ENCODE peak calls at places on chromosome 6, in five cellular contexts. N, E, I, O and Q are unnamed samples.

GRCh38 chr6:72078096-72078495 is 191.7 kb downstream of the RIMS1 start:
- DNase-seq in N (no peak), E (no peak), I (no peak), O (no peak), Q (no peak)

GRCh38 chr6:152952866-152953509 is 29.9 kb downstream of the FBXO5 start:
- DNase-seq in N (no peak), E (peak; percentile 16), I (peak; percentile 34), O (no peak), Q (peak; percentile 71)

GRCh38 chr6:37007340-37008043 is 2.0 kb downstream of the FGD2 start:
- DNase-seq in N (no peak), E (no peak), I (peak; percentile 55), O (peak; percentile 65), Q (peak; percentile 15)

GRCh38 chr6:168054663-168055560 is 24.1 kb downstream of the FRMD1 start:
- DNase-seq in N (no peak), E (no peak), I (no peak), O (no peak), Q (peak; percentile 7)

GRCh38 chr6:156862711-156863110 is 85.5 kb downstream of the ARID1B start:
- DNase-seq in N (no peak), E (no peak), I (no peak), O (no peak), Q (no peak)

GRCh38 chr6:42100029-42100901 is 42.2 kb downstream of the C6orf132 start:
- DNase-seq in N (no peak), E (no peak), I (no peak), O (no peak), Q (peak; percentile 79)

GRCh38 chr6:121748376-121748775 is 312.9 kb downstream of the GJA1 start:
- DNase-seq in N (no peak), E (no peak), I (no peak), O (no peak), Q (peak; percentile 90)

GRCh38 chr6:121616411-121616810 is 181.0 kb downstream of the GJA1 start:
- DNase-seq in N (no peak), E (no peak), I (no peak), O (no peak), Q (no peak)

GRCh38 chr6:157267109-157267611 is 56.2 kb downstream of the TMEM242 start:
- DNase-seq in N (no peak), E (no peak), I (no peak), O (no peak), Q (no peak)

GRCh38 chr6:139539852-139540251 is 165.4 kb upstream of the CITED2 start:
- DNase-seq in N (no peak), E (peak; percentile 59), I (no peak), O (peak; percentile 77), Q (peak; percentile 97)

GRCh38 chr6:36769161-36769675 is 70.0 kb downstream of the CPNE5 start:
- DNase-seq in N (no peak), E (no peak), I (no peak), O (no peak), Q (no peak)

GRCh38 chr6:124962617-124963415 is 579 bp downstream of the RNF217 start:
- DNase-seq in N (peak; percentile 29), E (no peak), I (peak; percentile 18), O (peak; percentile 79), Q (peak; percentile 34)

GRCh38 chr6:120805267-120805666 is 529.0 kb downstream of the TBC1D32 start:
- DNase-seq in N (no peak), E (no peak), I (no peak), O (no peak), Q (no peak)

GRCh38 chr6:11938285-11938890 is 73.7 kb upstream of the HIVEP1 start:
- DNase-seq in N (no peak), E (no peak), I (no peak), O (no peak), Q (no peak)

GRCh38 chr6:11479296-11479695 is 58.3 kb upstream of the TMEM170B start:
- DNase-seq in N (no peak), E (no peak), I (no peak), O (no peak), Q (no peak)

GRCh38 chr6:36428911-36429310 is 13.7 kb downstream of the PXT1 start:
- DNase-seq in N (no peak), E (no peak), I (no peak), O (no peak), Q (no peak)

GRCh38 chr6:163814494-163815364 is 400.2 kb downstream of the QKI start:
- DNase-seq in N (no peak), E (peak; percentile 92), I (no peak), O (no peak), Q (peak; percentile 54)
- TF ChIP-seq CTCF in N (no peak), E (peak; percentile 14), I (no peak), O (no peak), Q (no peak)

GRCh38 chr6:145964948-145965366 is 799 bp upstream of the SHPRH start:
- DNase-seq in N (no peak), E (no peak), I (no peak), O (no peak), Q (peak; percentile 4)

GRCh38 chr6:145960918-145961604 is 3.1 kb downstream of the SHPRH start:
- DNase-seq in N (no peak), E (no peak), I (no peak), O (no peak), Q (peak; percentile 97)

GRCh38 chr6:145967549-145967948 is 3.4 kb upstream of the SHPRH start:
- DNase-seq in N (no peak), E (no peak), I (no peak), O (no peak), Q (no peak)

GRCh38 chr6:145962581-145962980 is 1.6 kb downstream of the SHPRH start:
- DNase-seq in N (no peak), E (no peak), I (no peak), O (no peak), Q (no peak)

GRCh38 chr6:145963216-145964068 is 716 bp downstream of the SHPRH start:
- DNase-seq in N (no peak), E (no peak), I (peak; percentile 50), O (peak; percentile 78), Q (peak; percentile 42)
- TF ChIP-seq CTCF in N (no peak), E (no peak), I (no peak), O (no peak), Q (no peak)

DNA sequence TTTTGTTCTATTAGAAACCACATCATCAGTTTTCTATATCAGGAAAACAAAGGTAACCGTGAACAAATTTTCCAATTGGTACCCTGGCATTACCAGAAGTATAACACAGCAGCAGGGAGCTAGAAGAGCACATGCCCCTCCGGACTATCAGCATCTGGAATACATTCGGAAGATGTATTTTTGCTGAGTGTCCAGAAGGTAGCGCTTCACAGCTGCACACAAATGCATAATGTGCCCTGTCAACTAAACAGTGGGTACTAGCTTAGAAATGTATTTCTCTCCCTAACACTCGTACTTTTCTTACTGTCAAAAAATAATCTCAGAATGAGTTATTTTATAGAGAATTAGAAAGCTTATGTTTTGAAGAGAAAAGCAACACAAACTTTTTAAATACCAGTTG is 77.6 kb downstream of the HUS1B start:
- DNase-seq in N (no peak), E (peak; percentile 45), I (no peak), O (no peak), Q (peak; percentile 22)
- TF ChIP-seq CTCF in N (peak; percentile 34), E (peak; percentile 49), I (no peak), O (no peak), Q (peak; percentile 25)

DNA sequence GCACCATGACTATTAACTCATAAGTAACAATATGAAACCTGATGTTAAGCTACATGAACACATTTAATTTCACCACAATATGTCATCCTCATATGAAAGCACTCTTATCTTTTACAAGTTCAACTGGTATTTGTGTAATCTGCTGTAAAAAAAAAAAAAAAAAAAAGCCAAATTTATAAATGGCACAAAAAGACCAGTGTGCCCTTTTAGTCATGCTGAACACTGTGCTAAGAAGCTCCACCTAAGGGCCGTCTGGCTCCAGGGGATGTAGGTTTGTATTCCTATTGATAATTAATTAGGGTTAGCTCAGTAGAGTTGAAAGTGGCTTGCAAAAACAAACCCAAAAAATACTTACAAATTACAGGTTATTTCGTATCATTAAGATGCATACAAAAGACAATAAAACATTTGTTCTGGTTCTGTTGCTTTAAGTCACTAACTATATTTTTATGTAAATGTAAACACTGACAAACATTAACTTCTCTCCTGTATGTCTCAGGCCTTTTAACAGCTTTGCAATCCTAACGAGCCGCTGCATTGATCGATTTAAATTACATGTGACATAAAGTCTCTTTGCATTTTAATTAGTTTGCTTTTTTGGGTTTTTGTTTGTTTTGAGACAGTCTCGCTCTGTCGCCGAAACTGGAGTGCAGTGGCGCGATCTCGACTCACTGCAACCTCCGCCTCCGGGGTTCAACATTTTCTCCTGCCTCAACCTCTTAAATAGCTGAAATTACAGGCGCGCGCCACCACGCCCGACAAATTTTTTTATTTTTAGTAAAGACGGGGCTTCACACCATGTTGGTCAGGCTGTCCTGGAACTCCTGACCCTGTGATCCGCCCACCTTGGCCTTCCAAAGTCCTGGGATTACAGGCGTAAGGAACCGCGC is 110.8 kb downstream of the HFE start:
- DNase-seq in N (no peak), E (no peak), I (no peak), O (no peak), Q (no peak)
- TF ChIP-seq CTCF in N (peak; percentile 24), E (no peak), I (no peak), O (no peak), Q (no peak)